ENCODE peak calls at places on chromosomes 7 and 10, in nine cellular contexts. R, V, Z, D, C, M, B, W and N are unnamed samples.

GRCh38 chr10:74586088-74586585 is 240.3 kb upstream of the KAT6B start:
- DNase-seq in Z (peak; percentile 12), M (no peak), V (no peak), B (no peak), C (no peak), D (no peak), W (no peak), R (no peak), N (no peak)

GRCh38 chr7:116426428-116427156 is 72.9 kb upstream of the CAV2 start:
- DNase-seq in C (peak; percentile 16), W (peak; percentile 89), D (no peak), V (no peak), M (no peak), B (peak; percentile 89), Z (no peak), R (no peak), N (peak; percentile 42)

GRCh38 chr10:5927306-5927705 is 37.3 kb downstream of the FBH1 start:
- DNase-seq in R (no peak), Z (no peak), M (no peak), W (no peak), B (peak; percentile 64), C (peak; percentile 68), V (no peak), D (no peak), N (no peak)

GRCh38 chr7:43568529-43568928 is 14.4 kb upstream of the STK17A start:
- DNase-seq in D (no peak), V (no peak), W (peak; percentile 99), C (no peak), B (peak; percentile 82), M (no peak), Z (no peak), R (no peak), N (no peak)

GRCh38 chr7:50473531-50473930 is 23.4 kb upstream of the FIGNL1 start:
- DNase-seq in R (no peak), M (no peak), D (no peak), W (no peak), V (no peak), C (no peak), Z (no peak), B (no peak), N (no peak)

GRCh38 chr7:877312-878232 is 1.2 kb downstream of the GET4 start:
- DNase-seq in M (peak; percentile 33), B (no peak), Z (peak; percentile 68), V (peak; percentile 41), C (no peak), D (no peak), R (peak; percentile 57), W (peak; percentile 18), N (peak; percentile 48)

GRCh38 chr10:34137955-34138354 is 677.1 kb downstream of the PARD3 start:
- DNase-seq in C (no peak), M (no peak), D (no peak), V (no peak), R (no peak), B (no peak), Z (no peak), W (peak; percentile 10), N (no peak)

GRCh38 chr10:16505168-16505567 is 16.5 kb downstream of the C1QL3 start:
- DNase-seq in C (no peak), M (no peak), W (no peak), V (no peak), Z (no peak), D (no peak), R (no peak), B (no peak), N (no peak)

GRCh38 chr7:29345590-29345989 is 151.0 kb downstream of the CHN2 start:
- DNase-seq in C (no peak), Z (peak; percentile 63), W (peak; percentile 59), D (no peak), V (peak; percentile 65), R (peak; percentile 53), M (peak; percentile 55), B (peak; percentile 20), N (peak; percentile 41)

GRCh38 chr10:49410365-49411074 is 14.6 kb upstream of the DRGX start:
- DNase-seq in B (no peak), R (no peak), Z (peak; percentile 60), D (no peak), W (no peak), M (no peak), V (no peak), C (no peak), N (no peak)

GRCh38 chr10:116000151-116000550 is 272.9 kb downstream of the GFRA1 start:
- DNase-seq in V (no peak), D (no peak), Z (no peak), B (no peak), W (no peak), R (no peak), C (no peak), M (no peak), N (no peak)

GRCh38 chr10:74977913-74978847 is 133.3 kb upstream of the SAMD8 start:
- DNase-seq in R (no peak), C (no peak), V (no peak), B (no peak), D (no peak), Z (no peak), W (no peak), M (no peak), N (no peak)

GRCh38 chr10:59865101-59865500 is 41.3 kb downstream of the CCDC6 start:
- DNase-seq in Z (no peak), M (no peak), B (no peak), D (no peak), W (peak; percentile 84), R (no peak), V (no peak), C (no peak), N (peak; percentile 69)

GRCh38 chr10:14153570-14154055 is 177.1 kb downstream of the FRMD4A start:
- DNase-seq in M (no peak), R (no peak), V (no peak), C (no peak), B (peak; percentile 7), Z (no peak), D (no peak), W (no peak), N (no peak)

GRCh38 chr7:101093907-101094306 is 8.6 kb downstream of the TRIM56 start:
- DNase-seq in R (no peak), D (no peak), C (peak; percentile 53), W (peak; percentile 60), V (no peak), M (no peak), B (peak; percentile 70), Z (no peak), N (no peak)

GRCh38 chr10:21401196-21401595 is 124.3 kb downstream of the SKIDA1 start:
- DNase-seq in D (no peak), V (no peak), R (no peak), Z (no peak), B (peak; percentile 12), C (no peak), M (no peak), W (peak; percentile 20), N (no peak)

GRCh38 chr7:99030951-99031350 is 113.0 kb downstream of the SMURF1 start:
- DNase-seq in B (no peak), W (no peak), D (peak; percentile 78), Z (no peak), M (no peak), R (no peak), V (no peak), C (no peak), N (no peak)

GRCh38 chr10:120891367-120891766 is 40.2 kb downstream of the WDR11 start:
- DNase-seq in C (no peak), M (no peak), V (no peak), W (no peak), B (peak; percentile 28), Z (no peak), D (no peak), R (no peak), N (no peak)

GRCh38 chr10:6917125-6917524 is 337.0 kb upstream of the PRKCQ start:
- DNase-seq in W (no peak), M (no peak), C (no peak), V (no peak), D (no peak), B (no peak), R (no peak), Z (no peak), N (no peak)

GRCh38 chr10:95480901-95481491 is 80.2 kb downstream of the SORBS1 start:
- DNase-seq in D (no peak), W (peak; percentile 22), Z (no peak), V (no peak), B (peak; percentile 36), C (no peak), M (no peak), R (no peak), N (no peak)

GRCh38 chr7:28939367-28939766 is 18.8 kb downstream of the TRIL start:
- DNase-seq in Z (no peak), B (no peak), M (no peak), C (no peak), D (no peak), V (no peak), R (no peak), W (no peak), N (no peak)

GRCh38 chr7:35353481-35353880 is 99.6 kb upstream of the TBX20 start:
- DNase-seq in W (no peak), Z (no peak), D (no peak), B (no peak), C (no peak), R (no peak), V (no peak), M (no peak), N (no peak)

DNA sequence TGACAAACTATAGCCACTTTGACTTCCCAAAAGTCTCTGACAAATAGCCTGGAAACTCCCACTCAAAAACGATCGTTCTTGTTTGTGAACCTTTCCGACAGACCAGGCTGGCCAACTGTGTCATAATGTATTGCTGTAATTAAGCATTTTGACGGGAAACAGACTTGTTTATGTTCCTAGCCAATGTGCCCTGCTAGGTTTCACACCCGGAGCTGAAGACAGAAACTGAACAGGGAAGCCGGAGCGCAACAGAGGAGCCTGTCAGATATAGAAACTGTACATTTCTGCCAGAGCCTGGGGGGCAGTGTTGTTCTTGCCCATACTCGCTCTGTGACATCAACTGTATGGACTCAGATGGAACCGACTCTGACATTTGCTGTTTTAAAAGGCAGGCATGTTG is 55.3 kb upstream of the C7orf33 start:
- DNase-seq in R (no peak), B (no peak), M (no peak), V (no peak), D (no peak), C (no peak), Z (peak; percentile 55), W (peak; percentile 47), N (peak; percentile 15)
- TF ChIP-seq CTCF in R (no peak), B (no peak), M (no peak), V (no peak), D (no peak), C (no peak), Z (peak; percentile 48), W (no peak), N (no peak)

GRCh38 chr7:130195396-130195795 is 9.8 kb downstream of the TMEM209 start:
- DNase-seq in C (no peak), Z (no peak), B (no peak), W (no peak), R (no peak), V (no peak), M (no peak), D (no peak), N (no peak)
- TF ChIP-seq CTCF in C (no peak), Z (no peak), B (no peak), W (no peak), R (no peak), V (no peak), M (no peak), D (no peak), N (no peak)

GRCh38 chr10:80966326-80966986 is 428.8 kb downstream of the SH2D4B start:
- DNase-seq in R (no peak), W (no peak), V (no peak), D (no peak), B (no peak), C (no peak), Z (no peak), M (no peak), N (no peak)
- TF ChIP-seq CTCF in R (no peak), W (no peak), V (no peak), D (no peak), B (no peak), C (no peak), Z (no peak), M (no peak), N (no peak)

GRCh38 chr7:115240242-115240641 is 318.3 kb downstream of the MDFIC start:
- DNase-seq in V (no peak), C (no peak), D (no peak), M (no peak), R (no peak), B (no peak), W (no peak), Z (no peak), N (no peak)
- TF ChIP-seq CTCF in V (no peak), C (no peak), D (no peak), M (no peak), R (no peak), B (no peak), W (no peak), Z (no peak), N (no peak)